ENCODE peak calls at places on chromosome 4, in eight cellular contexts. W, I, G, R, D, S, Q and T are unnamed samples.
A peak's percentile ranks its signal among the peaks of the same experiment; 100 is the strongest.

GRCh38 chr4:33060873-33061542 is 2340.8 kb downstream of the PCDH7 start:
- DNase-seq in W (peak; percentile 52), I (no peak), G (no peak), R (peak; percentile 84), D (peak; percentile 70), S (peak; percentile 69), Q (no peak), T (peak; percentile 60)

GRCh38 chr4:16588651-16589050 is 309.8 kb downstream of the LDB2 start:
- DNase-seq in W (no peak), I (no peak), G (no peak), R (no peak), D (no peak), S (peak; percentile 76), Q (no peak), T (no peak)

GRCh38 chr4:67927251-67927650 is 36.0 kb downstream of the TMPRSS11A start:
- DNase-seq in W (no peak), I (no peak), G (no peak), R (no peak), D (no peak), S (no peak), Q (no peak), T (no peak)

GRCh38 chr4:24557036-24558022 is 27.0 kb downstream of the DHX15 start:
- DNase-seq in W (peak; percentile 27), I (no peak), G (no peak), R (no peak), D (no peak), S (peak; percentile 35), Q (no peak), T (peak; percentile 32)

GRCh38 chr4:61462451-61463326 is 262.6 kb downstream of the ADGRL3 start:
- DNase-seq in W (no peak), I (no peak), G (no peak), R (no peak), D (peak; percentile 90), S (peak; percentile 96), Q (no peak), T (peak; percentile 70)

GRCh38 chr4:79273918-79274317 is 51.9 kb downstream of the NAA11 start:
- DNase-seq in W (no peak), I (no peak), G (no peak), R (no peak), D (no peak), S (no peak), Q (no peak), T (no peak)

GRCh38 chr4:165016971-165017370 is 14.8 kb upstream of the TRIM60 start:
- DNase-seq in W (no peak), I (no peak), G (no peak), R (peak; percentile 14), D (peak; percentile 1), S (peak; percentile 23), Q (no peak), T (peak; percentile 2)

GRCh38 chr4:14871676-14872430 is 130.4 kb upstream of the CPEB2 start:
- DNase-seq in W (no peak), I (no peak), G (no peak), R (peak; percentile 27), D (no peak), S (peak; percentile 90), Q (no peak), T (peak; percentile 11)

GRCh38 chr4:165874799-165875371 is 1.8 kb downstream of the TLL1 start:
- DNase-seq in W (no peak), I (no peak), G (no peak), R (peak; percentile 79), D (peak; percentile 28), S (peak; percentile 61), Q (no peak), T (peak; percentile 27)

GRCh38 chr4:180292339-180292738 is 1950.9 kb upstream of the TENM3 start:
- DNase-seq in W (no peak), I (no peak), G (no peak), R (no peak), D (no peak), S (no peak), Q (no peak), T (no peak)

GRCh38 chr4:3871881-3872833 is 106.0 kb downstream of the ADRA2C start:
- DNase-seq in W (no peak), I (peak; percentile 50), G (no peak), R (no peak), D (no peak), S (no peak), Q (no peak), T (no peak)

GRCh38 chr4:109648266-109648996 is 54.8 kb downstream of the CASP6 start:
- DNase-seq in W (no peak), I (no peak), G (no peak), R (no peak), D (peak; percentile 22), S (peak; percentile 2), Q (peak; percentile 49), T (no peak)

GRCh38 chr4:38464328-38464727 is 199.7 kb upstream of the KLF3 start:
- DNase-seq in W (no peak), I (no peak), G (no peak), R (no peak), D (no peak), S (no peak), Q (no peak), T (no peak)

GRCh38 chr4:117965608-117966007 is 68.7 kb upstream of the NDST3 start:
- DNase-seq in W (no peak), I (no peak), G (no peak), R (peak; percentile 4), D (no peak), S (no peak), Q (no peak), T (no peak)

GRCh38 chr4:134490863-134491262 is 289.3 kb upstream of the PABPC4L start:
- DNase-seq in W (no peak), I (no peak), G (no peak), R (no peak), D (no peak), S (no peak), Q (no peak), T (no peak)

GRCh38 chr4:123804171-123804721 is 407.7 kb downstream of the SPRY1 start:
- DNase-seq in W (no peak), I (no peak), G (no peak), R (no peak), D (no peak), S (no peak), Q (no peak), T (no peak)

GRCh38 chr4:31737419-31737818 is 1017.2 kb downstream of the PCDH7 start:
- DNase-seq in W (no peak), I (no peak), G (no peak), R (no peak), D (no peak), S (no peak), Q (no peak), T (no peak)

GRCh38 chr4:56786955-56787354 is 34.5 kb downstream of the SPINK2 start:
- DNase-seq in W (peak; percentile 77), I (no peak), G (peak; percentile 38), R (peak; percentile 9), D (peak; percentile 82), S (peak; percentile 59), Q (no peak), T (peak; percentile 59)

GRCh38 chr4:56658410-56659003 is 22.6 kb downstream of the HOPX start:
- DNase-seq in W (peak; percentile 42), I (no peak), G (no peak), R (no peak), D (peak; percentile 60), S (no peak), Q (no peak), T (no peak)

GRCh38 chr4:6937201-6937600 is 27.6 kb downstream of the TBC1D14 start:
- DNase-seq in W (no peak), I (no peak), G (no peak), R (no peak), D (no peak), S (no peak), Q (no peak), T (no peak)

GRCh38 chr4:169818063-169818679 is 60.4 kb upstream of the HPF1 start:
- DNase-seq in W (no peak), I (no peak), G (no peak), R (no peak), D (no peak), S (no peak), Q (no peak), T (no peak)

GRCh38 chr4:93299116-93299515 is 529.4 kb upstream of the ATOH1 start:
- DNase-seq in W (no peak), I (no peak), G (no peak), R (no peak), D (no peak), S (no peak), Q (no peak), T (no peak)

GRCh38 chr4:41178372-41179085 is 35.8 kb downstream of the APBB2 start:
- DNase-seq in W (peak; percentile 89), I (no peak), G (no peak), R (no peak), D (peak; percentile 94), S (peak; percentile 80), Q (no peak), T (peak; percentile 93)

GRCh38 chr4:173522874-173523395 is 7.1 kb downstream of the HAND2 start:
- DNase-seq in W (no peak), I (no peak), G (no peak), R (no peak), D (peak; percentile 52), S (no peak), Q (no peak), T (no peak)

DNA sequence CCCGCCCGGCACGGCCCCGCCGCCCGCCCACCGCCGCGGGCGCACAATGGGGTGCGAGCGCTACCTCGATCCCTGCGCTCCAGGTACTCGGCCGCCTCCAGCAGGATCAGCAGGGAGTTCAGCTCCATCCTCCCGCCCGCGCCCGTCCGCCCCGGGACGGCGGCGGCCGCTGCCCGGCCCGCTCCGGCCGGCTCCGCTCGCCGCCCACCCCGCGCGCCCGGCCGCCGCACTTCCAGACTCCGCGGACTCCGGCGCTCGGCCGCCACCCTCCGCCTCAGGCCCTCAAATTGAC is at the start of gene MXD4:
- DNase-seq in W (no peak), I (no peak), G (no peak), R (no peak), D (no peak), S (no peak), Q (no peak), T (no peak)
- TF ChIP-seq CTCF in W (no peak), I (no peak), G (no peak), R (no peak), D (no peak), S (no peak), Q (no peak), T (no peak)

GRCh38 chr4:82811392-82811791 is 12.8 kb upstream of the SCD5 start:
- DNase-seq in W (no peak), I (no peak), G (no peak), R (no peak), D (no peak), S (no peak), Q (no peak), T (no peak)
- H3K4me3 ChIP-seq in W (no peak overlapping the region), I (no peak overlapping the region), G (no peak overlapping the region), R (no peak overlapping the region), D (no peak overlapping the region), S (no peak overlapping the region), Q (no peak overlapping the region), T (no peak overlapping the region)

DNA sequence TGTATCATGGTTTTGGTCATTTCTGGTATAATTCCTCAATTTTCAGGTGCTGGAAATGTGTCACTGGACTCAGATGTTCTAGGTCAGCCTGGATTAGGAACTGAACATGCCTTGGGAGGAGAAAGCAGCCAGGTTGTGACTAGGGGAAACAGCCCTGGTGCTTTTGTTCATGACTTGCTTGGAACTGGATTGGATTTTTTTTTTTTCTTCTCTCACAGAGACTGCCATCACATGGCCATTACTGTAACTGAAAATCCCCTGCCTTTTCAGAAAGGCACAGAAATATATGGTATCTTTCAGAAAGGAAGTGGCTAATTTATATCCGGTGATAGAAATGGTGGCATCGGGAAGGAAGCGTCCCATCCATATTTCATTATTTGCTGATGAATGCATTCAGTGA is 34.6 kb downstream of the SEPTIN11 start:
- DNase-seq in W (peak; percentile 74), I (no peak), G (no peak), R (no peak), D (peak; percentile 67), S (peak; percentile 21), Q (peak; percentile 21), T (peak; percentile 71)
- TF ChIP-seq CTCF in W (peak; percentile 55), I (peak; percentile 31), G (no peak), R (peak; percentile 37), D (peak; percentile 48), S (peak; percentile 46), Q (peak; percentile 43), T (no peak)

GRCh38 chr4:126742048-126742447 is 890.7 kb upstream of the INTU start:
- DNase-seq in W (no peak), I (no peak), G (no peak), R (no peak), D (no peak), S (no peak), Q (peak; percentile 4), T (no peak)
- H3K4me3 ChIP-seq in W (no peak overlapping the region), I (no peak overlapping the region), G (no peak overlapping the region), R (no peak overlapping the region), D (no peak overlapping the region), S (no peak overlapping the region), Q (no peak overlapping the region), T (no peak overlapping the region)